ENCODE peak calls at places on chromosome 18, in five cellular contexts. One of them, this sample, is unnamed.

GRCh38 chr18:22773944-22774343 is 159.2 kb upstream of the RBBP8 start:
- DNase-seq in sigmoid colon: no peak
- DNase-seq in HT1080: no peak
- DNase-seq in IMR-90: no peak
- DNase-seq in A172: no peak
- DNase-seq in this sample: no peak

GRCh38 chr18:70453058-70453775 is 164.4 kb downstream of the SOCS6 start:
- DNase-seq in HT1080: no peak
- DNase-seq in IMR-90: peak; percentile 42
- DNase-seq in sigmoid colon: no peak
- DNase-seq in A172: no peak
- DNase-seq in this sample: no peak

GRCh38 chr18:50803579-50803978 is 16.2 kb downstream of the MRO start:
- DNase-seq in sigmoid colon: no peak
- DNase-seq in A172: no peak
- DNase-seq in IMR-90: no peak
- DNase-seq in HT1080: no peak
- DNase-seq in this sample: no peak

GRCh38 chr18:74468547-74469014 is 11.5 kb upstream of the DIPK1C start:
- DNase-seq in sigmoid colon: no peak
- DNase-seq in IMR-90: no peak
- DNase-seq in A172: peak; percentile 22
- DNase-seq in HT1080: peak; percentile 73
- DNase-seq in this sample: peak; percentile 4

GRCh38 chr18:51523671-51524070 is 326.2 kb upstream of the MEX3C start:
- DNase-seq in sigmoid colon: no peak
- DNase-seq in HT1080: peak; percentile 56
- DNase-seq in A172: peak; percentile 8
- DNase-seq in IMR-90: no peak
- DNase-seq in this sample: no peak

GRCh38 chr18:57447154-57447621 is 12.0 kb downstream of the ONECUT2 start:
- DNase-seq in A172: no peak
- DNase-seq in IMR-90: peak; percentile 18
- DNase-seq in sigmoid colon: no peak
- DNase-seq in HT1080: peak; percentile 21
- DNase-seq in this sample: no peak

GRCh38 chr18:21330122-21330701 is 88.2 kb downstream of the GREB1L start:
- DNase-seq in HT1080: peak; percentile 90
- DNase-seq in IMR-90: no peak
- DNase-seq in sigmoid colon: no peak
- DNase-seq in A172: peak; percentile 87
- DNase-seq in this sample: peak; percentile 97

GRCh38 chr18:32086866-32087265 is 4.8 kb upstream of the RNF138 start:
- DNase-seq in IMR-90: peak; percentile 76
- DNase-seq in HT1080: peak; percentile 91
- DNase-seq in sigmoid colon: no peak
- DNase-seq in A172: peak; percentile 19
- DNase-seq in this sample: peak; percentile 57

GRCh38 chr18:55997156-55997561 is 409.2 kb upstream of the TCF4 start:
- DNase-seq in HT1080: no peak
- DNase-seq in sigmoid colon: no peak
- DNase-seq in A172: no peak
- DNase-seq in IMR-90: no peak
- DNase-seq in this sample: peak; percentile 66

GRCh38 chr18:61589053-61589723 is 256.0 kb downstream of the CDH20 start:
- DNase-seq in HT1080: no peak
- DNase-seq in sigmoid colon: no peak
- DNase-seq in IMR-90: peak; percentile 20
- DNase-seq in A172: no peak
- DNase-seq in this sample: no peak

GRCh38 chr18:39732918-39733317 is 2167.3 kb upstream of the CELF4 start:
- DNase-seq in IMR-90: no peak
- DNase-seq in HT1080: peak; percentile 10
- DNase-seq in sigmoid colon: no peak
- DNase-seq in A172: no peak
- DNase-seq in this sample: no peak

This sample was measured in M059J.